ENCODE peak calls at places on chromosomes 7 and 10, in ten cellular contexts. N is T-helper 2 cell; E is HCEC 1CT; M is activated CD4-positive, alpha-beta T cell treated with anti-CD3 and anti-CD28 coated beads, Interleukin-2, amount 50 U/mL, for 1 hour; R is CD8-positive, alpha-beta memory T cell; L is ovary; C is amniotic stem cell; B is Peyer's patch; O is AG09319; K is heart left ventricle. J is an unnamed sample.

GRCh38 chr7:157248659-157249058 is 88.1 kb upstream of the DNAJB6 start:
- DNase-seq in N (no peak), E (no peak), M (no peak), R (no peak), L (no peak), C (no peak), B (no peak), O (no peak), K (no peak), J (no peak)

GRCh38 chr7:141533149-141533949 is 17.9 kb upstream of the AGK start:
- DNase-seq in N (peak), E (peak), M (peak), R (peak), L (peak), C (peak), B (peak), O (peak), K (peak), J (peak)

GRCh38 chr10:122646511-122647382 is 52.9 kb downstream of the C10orf120 start:
- DNase-seq in N (no peak), E (no peak), M (no peak), R (no peak), L (no peak), C (no peak), B (no peak), O (no peak), K (no peak), J (no peak)

GRCh38 chr7:97006146-97006950 is 995 bp downstream of the DLX6 start:
- DNase-seq in N (peak), E (no peak), M (no peak), R (no peak), L (peak), C (no peak), B (no peak), O (no peak), K (no peak), J (peak)

GRCh38 chr10:59508296-59508695 is 145.9 kb upstream of the FAM13C start:
- DNase-seq in N (no peak), E (peak), M (no peak), R (no peak), L (no peak), C (no peak), B (peak), O (no peak), K (peak), J (no peak)

GRCh38 chr7:16891338-16891737 is 9.6 kb upstream of the AGR3 start:
- DNase-seq in N (peak), E (peak), M (no peak), R (no peak), L (no peak), C (peak), B (no peak), O (peak), K (no peak), J (no peak)

GRCh38 chr10:126050301-126050700 is 153.9 kb downstream of the FANK1 start:
- DNase-seq in N (no peak), E (no peak), M (no peak), R (no peak), L (no peak), C (no peak), B (no peak), O (no peak), K (no peak), J (no peak)

GRCh38 chr10:46216003-46216634 is 70.7 kb upstream of the ANTXRL start:
- DNase-seq in N (no peak), E (no peak), M (no peak), R (no peak), L (no peak), C (no peak), B (no peak), O (no peak), K (no peak), J (no peak)

GRCh38 chr7:127961787-127962463 is 69.3 kb downstream of the LRRC4 start:
- DNase-seq in N (no peak), E (no peak), M (no peak), R (no peak), L (no peak), C (no peak), B (no peak), O (no peak), K (no peak), J (no peak)

J was measured in left ventricle myocardium superior.